ENCODE peak calls at places on chromosomes 7 and 10, in six cellular contexts. C is epithelial cell of esophagus, J is NCI-H1092 treated with DMSO at 0.1 percent for 48 hours, L is heart right ventricle, R is psoas muscle, A is occipital lobe. X is an unnamed sample.

GRCh38 chr10:70186571-70186970 is 16.3 kb upstream of the SAR1A start:
- DNase-seq in A (no peak), C (peak), R (no peak), J (no peak), L (no peak), X (no peak)

GRCh38 chr10:88687853-88688467 is 18.1 kb upstream of the LIPK start:
- DNase-seq in R (no peak), A (no peak), J (peak), C (peak), L (no peak), X (peak)

GRCh38 chr10:114279289-114279688 is 40.2 kb downstream of the VWA2 start:
- DNase-seq in J (no peak), C (no peak), R (no peak), A (no peak), L (no peak), X (no peak)

GRCh38 chr10:89555688-89556445 is 20.5 kb upstream of the SLC16A12 start:
- DNase-seq in J (no peak), L (no peak), A (no peak), R (no peak), C (peak), X (no peak)

GRCh38 chr7:105014725-105015630 is 973 bp downstream of the KMT2E start:
- DNase-seq in C (peak), A (peak), L (peak), R (no peak), J (peak), X (peak)

GRCh38 chr7:149027560-149028345 is 552 bp downstream of the PDIA4 start:
- DNase-seq in L (no peak), R (no peak), A (no peak), J (peak), C (peak), X (no peak)

GRCh38 chr7:14892961-14893360 is 9.6 kb downstream of the DGKB start:
- DNase-seq in R (no peak), A (no peak), J (no peak), C (peak), L (no peak), X (no peak)

GRCh38 chr7:11524476-11525398 is 307.3 kb downstream of the THSD7A start:
- DNase-seq in L (no peak), R (no peak), C (no peak), J (peak), A (no peak), X (no peak)

GRCh38 chr7:102082693-102083385 is 203.8 kb upstream of the SH2B2 start:
- DNase-seq in C (no peak), A (no peak), J (no peak), L (no peak), R (no peak), X (no peak)

GRCh38 chr7:21641546-21641945 is 98.7 kb downstream of the DNAH11 start:
- DNase-seq in L (no peak), R (no peak), A (no peak), J (no peak), C (no peak), X (no peak)

GRCh38 chr7:142301923-142302550 is 44.2 kb upstream of the PRSS58 start:
- DNase-seq in R (no peak), L (no peak), C (peak), J (peak), A (no peak), X (peak)

GRCh38 chr10:78852856-78853255 is 215.9 kb upstream of the ZMIZ1 start:
- DNase-seq in R (no peak), A (no peak), C (peak), L (no peak), J (no peak), X (no peak)

GRCh38 chr10:86286591-86287421 is 79.8 kb downstream of the GRID1 start:
- DNase-seq in A (no peak), L (no peak), J (no peak), C (no peak), R (no peak), X (no peak)

GRCh38 chr7:104040666-104041065 is 51.2 kb upstream of the RELN start:
- DNase-seq in C (no peak), A (no peak), R (no peak), J (no peak), L (no peak), X (no peak)

GRCh38 chr10:43262043-43262901 is 4.6 kb downstream of the RASGEF1A start:
- DNase-seq in L (no peak), J (peak), C (no peak), R (no peak), A (no peak), X (no peak)

GRCh38 chr7:64787295-64787694 is 6.9 kb upstream of the ZNF138 start:
- DNase-seq in C (no peak), J (no peak), R (no peak), L (no peak), A (no peak), X (no peak)

GRCh38 chr7:13111230-13111629 is 423.8 kb downstream of the ARL4A start:
- DNase-seq in J (no peak), R (no peak), L (no peak), A (no peak), C (no peak), X (no peak)

GRCh38 chr10:570631-571565 is 118.6 kb downstream of the DIP2C start:
- DNase-seq in R (no peak), A (no peak), C (no peak), L (no peak), J (no peak), X (no peak)

GRCh38 chr10:82625497-82626151 is 750.6 kb downstream of the NRG3 start:
- DNase-seq in R (no peak), C (no peak), L (no peak), A (no peak), J (no peak), X (no peak)

GRCh38 chr10:122357685-122358084 is 16.8 kb upstream of the PLEKHA1 start:
- DNase-seq in J (no peak), L (no peak), C (no peak), A (no peak), R (no peak), X (no peak)

GRCh38 chr10:75679546-75679945 is 248.1 kb downstream of the LRMDA start:
- DNase-seq in J (no peak), C (no peak), L (no peak), R (no peak), A (no peak), X (no peak)

GRCh38 chr7:139360948-139361307 is 1.2 kb downstream of the LUC7L2 start:
- DNase-seq in C (no peak), R (no peak), A (no peak), L (no peak), J (peak), X (no peak)

GRCh38 chr7:98360221-98361124 is 40.4 kb downstream of the BAIAP2L1 start:
- DNase-seq in L (no peak), C (no peak), R (no peak), A (no peak), J (no peak), X (no peak)

GRCh38 chr10:111087968-111088505 is 11.2 kb downstream of the ADRA2A start:
- DNase-seq in A (no peak), R (no peak), C (no peak), L (no peak), J (no peak), X (no peak)

GRCh38 chr10:107481224-107481623 is 316.7 kb upstream of the SORCS1 start:
- DNase-seq in R (no peak), J (no peak), C (no peak), A (no peak), L (no peak), X (no peak)

GRCh38 chr10:78556-78955 is 29.5 kb upstream of the TUBB8 start:
- DNase-seq in L (no peak), C (no peak), R (no peak), A (no peak), J (no peak), X (no peak)

GRCh38 chr10:123380491-123381085 is 226.4 kb downstream of the BUB3 start:
- DNase-seq in A (no peak), C (peak), J (peak), L (no peak), R (no peak), X (peak)